ENCODE peak calls at places on chromosomes 16 and 17, in six cellular contexts. I, D, C, F, G and N are unnamed samples.

GRCh38 chr17:1970843-1971384 is 54.2 kb downstream of the RTN4RL1 start:
- DNase-seq in F (no peak), D (no peak), G (no peak), I (no peak), C (no peak), N (no peak)

GRCh38 chr17:50501054-50501453 is 7.2 kb upstream of the MYCBPAP start:
- DNase-seq in I (no peak), G (peak), F (no peak), C (peak), D (no peak), N (no peak)

GRCh38 chr17:12137859-12138258 is 117.2 kb downstream of the MAP2K4 start:
- DNase-seq in I (no peak), F (no peak), D (no peak), G (no peak), C (no peak), N (no peak)

GRCh38 chr17:78378225-78379133 is at the start of gene PGS1:
- DNase-seq in I (peak), F (peak), G (peak), C (peak), D (peak), N (peak)

GRCh38 chr16:68645494-68646388 is 631 bp downstream of the CDH3 start:
- DNase-seq in F (peak), C (no peak), G (no peak), D (peak), I (no peak), N (no peak)

GRCh38 chr16:4004206-4004605 is 112.0 kb downstream of the ADCY9 start:
- DNase-seq in F (no peak), D (no peak), I (no peak), C (no peak), G (no peak), N (no peak)

GRCh38 chr16:11909653-11910551 is 5.9 kb downstream of the GSPT1 start:
- DNase-seq in I (no peak), C (no peak), F (no peak), G (no peak), D (peak), N (no peak)

GRCh38 chr17:3983945-3984484 is 19.8 kb upstream of the ATP2A3 start:
- DNase-seq in D (no peak), F (no peak), I (peak), G (no peak), C (peak), N (no peak)

GRCh38 chr17:70552230-70552981 is 383.1 kb downstream of the KCNJ2 start:
- DNase-seq in I (no peak), D (no peak), G (peak), F (peak), C (peak), N (no peak)

GRCh38 chr17:73142763-73143395 is 21.9 kb upstream of the SSTR2 start:
- DNase-seq in D (no peak), F (no peak), I (no peak), C (peak), G (no peak), N (no peak)

GRCh38 chr17:17462048-17462824 is 14.6 kb upstream of the MED9 start:
- DNase-seq in I (no peak), C (no peak), F (no peak), D (no peak), G (no peak), N (no peak)

GRCh38 chr17:34852614-34853013 is 108.6 kb downstream of the CCT6B start:
- DNase-seq in D (no peak), I (no peak), F (no peak), G (no peak), C (peak), N (no peak)

GRCh38 chr16:7871371-7871770 is 538.7 kb downstream of the RBFOX1 start:
- DNase-seq in F (no peak), D (no peak), G (no peak), I (no peak), C (no peak), N (no peak)

GRCh38 chr17:296382-296781 is 56.2 kb downstream of the RPH3AL start:
- DNase-seq in G (no peak), I (no peak), F (no peak), D (no peak), C (no peak), N (peak)

GRCh38 chr17:6078370-6078950 is 8.3 kb downstream of the WSCD1 start:
- DNase-seq in D (no peak), F (no peak), G (no peak), C (no peak), I (no peak), N (no peak)

GRCh38 chr17:62892870-62893338 is 73.1 kb upstream of the TANC2 start:
- DNase-seq in C (peak), D (no peak), I (peak), G (peak), F (peak), N (no peak)

GRCh38 chr17:6374761-6375312 is 60.1 kb downstream of the AIPL1 start:
- DNase-seq in C (no peak), F (no peak), D (no peak), I (no peak), G (no peak), N (no peak)

GRCh38 chr17:16599537-16599936 is 30.5 kb upstream of the ZNF287 start:
- DNase-seq in F (no peak), I (no peak), D (no peak), G (no peak), C (no peak), N (no peak)

GRCh38 chr16:2043980-2044451 is 3.6 kb downstream of the NTHL1 start:
- DNase-seq in I (no peak), D (no peak), C (peak), F (no peak), G (no peak), N (peak)

GRCh38 chr16:67514382-67514828 is 14.2 kb upstream of the RIPOR1 start:
- DNase-seq in I (peak), G (peak), F (peak), D (peak), C (peak), N (peak)

GRCh38 chr16:82265809-82266208 is 95.8 kb upstream of the MPHOSPH6 start:
- DNase-seq in F (no peak), D (no peak), I (no peak), C (no peak), G (no peak), N (no peak)

GRCh38 chr16:49620158-49620867 is 235.6 kb downstream of the ZNF423 start:
- DNase-seq in F (no peak), C (no peak), D (peak), G (peak), I (peak), N (peak)

GRCh38 chr17:58316260-58316960 is 12.2 kb downstream of the TSPOAP1 start:
- DNase-seq in D (peak), G (no peak), F (no peak), C (no peak), I (no peak), N (peak)

GRCh38 chr17:4527552-4527951 is 27.6 kb downstream of the MYBBP1A start:
- DNase-seq in F (no peak), D (no peak), C (no peak), G (no peak), I (no peak), N (no peak)

GRCh38 chr17:74296548-74296936 is 22.5 kb downstream of the DNAI2 start:
- DNase-seq in G (peak), I (peak), F (peak), D (peak), C (peak), N (peak)
- H3K4me3 ChIP-seq in G (no peak), I (no peak), F (no peak), D (no peak), C (no peak), N (no peak)

DNA sequence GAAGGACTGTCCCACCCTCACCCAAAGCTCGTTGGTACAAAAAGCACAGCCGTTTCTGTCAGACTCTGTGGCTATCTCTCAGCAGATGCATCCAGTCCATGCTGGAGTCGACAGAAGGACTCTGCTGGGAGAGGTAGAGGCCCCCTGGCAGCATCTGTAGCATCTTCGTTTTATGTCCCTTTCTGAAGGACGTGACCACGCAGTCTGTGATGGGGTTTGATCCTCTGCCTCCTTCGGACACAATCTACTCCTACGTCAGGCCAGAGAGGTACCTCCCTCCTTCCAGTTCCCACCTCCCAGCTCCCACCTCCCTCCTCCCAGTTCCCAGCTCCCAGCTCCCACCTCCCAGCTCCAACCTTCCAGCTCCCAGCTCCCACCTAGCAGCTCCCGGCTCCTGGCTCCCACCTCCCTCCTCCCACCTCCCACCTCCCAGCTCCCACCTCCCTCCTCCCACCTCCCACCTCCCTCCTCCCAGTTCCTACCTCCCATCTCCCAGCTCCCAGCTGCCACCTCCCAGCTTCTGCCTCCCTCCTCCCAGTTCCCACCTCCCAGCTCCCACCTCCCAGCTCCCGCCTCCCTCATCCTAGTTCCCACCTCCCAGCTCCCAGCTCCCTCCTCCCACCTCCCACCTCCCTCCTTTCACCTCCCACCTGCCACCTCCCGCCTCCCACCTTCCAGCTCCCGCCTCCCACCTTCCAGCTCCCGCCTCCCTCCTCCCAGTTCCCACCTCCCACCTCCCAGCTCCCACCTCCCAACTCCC is 11.4 kb upstream of the MC1R start:
- DNase-seq in I (no peak), D (no peak), F (no peak), G (no peak), C (no peak), N (no peak)
- H3K4me3 ChIP-seq in I (no peak), D (no peak), F (no peak), G (no peak), C (no peak), N (no peak)

GRCh38 chr16:85901110-85901509 is 2.1 kb downstream of the IRF8 start:
- DNase-seq in C (no peak), I (no peak), F (no peak), G (no peak), D (no peak), N (no peak)

GRCh38 chr16:85899444-85899843 is 482 bp downstream of the IRF8 start:
- DNase-seq in D (no peak), F (no peak), G (no peak), I (no peak), C (no peak), N (no peak)

GRCh38 chr16:85900031-85900792 is 1.2 kb downstream of the IRF8 start:
- DNase-seq in D (no peak), C (no peak), F (no peak), I (no peak), G (no peak), N (no peak)

GRCh38 chr16:85897384-85897783 is 1.6 kb upstream of the IRF8 start:
- DNase-seq in C (no peak), F (no peak), D (no peak), I (no peak), G (no peak), N (no peak)

GRCh38 chr16:85898521-85899442 is at the start of gene IRF8:
- DNase-seq in I (peak), D (no peak), F (peak), G (peak), C (peak), N (peak)
- H3K4me3 ChIP-seq in I (peak), D (peak), F (peak), G (peak), C (peak), N (peak)

GRCh38 chr17:55576237-55576998 is 65.2 kb upstream of the SMIM36 start:
- DNase-seq in I (no peak), C (peak), F (no peak), D (peak), G (peak), N (no peak)
- H3K4me3 ChIP-seq in I (peak), C (peak), F (no peak), D (no peak), G (peak), N (peak)

GRCh38 chr17:39599006-39599664 is 8.6 kb downstream of the NEUROD2 start:
- DNase-seq in F (no peak), I (no peak), C (no peak), G (no peak), D (no peak), N (no peak)
- H3K4me3 ChIP-seq in F (no peak), I (no peak), C (no peak), G (no peak), D (no peak), N (no peak)

DNA sequence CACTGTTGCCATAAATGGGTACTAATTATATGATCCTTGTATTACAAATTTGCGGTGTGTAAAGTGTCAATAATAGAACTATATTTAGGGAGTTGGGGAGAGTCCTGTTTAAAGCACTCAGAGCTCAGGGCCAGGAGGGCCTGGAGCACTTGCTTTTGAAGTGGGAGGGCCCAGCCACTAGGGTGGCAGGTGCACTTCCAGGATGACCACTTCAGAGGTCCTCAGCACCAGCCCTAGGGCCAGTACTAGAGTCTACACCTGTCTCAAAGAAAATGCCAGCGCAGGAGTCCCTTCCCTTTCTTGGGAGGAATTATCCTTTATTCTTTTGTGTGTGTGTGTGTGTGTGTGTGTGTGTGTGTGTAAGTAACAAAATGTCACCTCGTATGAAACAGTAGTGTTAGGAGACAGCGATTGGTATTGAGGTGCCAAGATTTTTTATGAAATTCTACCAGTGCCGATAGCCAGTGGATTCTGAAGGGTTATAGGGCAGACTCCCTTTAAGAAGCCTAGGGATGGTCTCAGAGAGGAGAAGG is 31.9 kb downstream of the MYO18A start:
- DNase-seq in G (no peak), C (peak), F (no peak), I (no peak), D (no peak), N (no peak)
- H3K4me3 ChIP-seq in G (peak), C (peak), F (peak), I (peak), D (peak), N (peak)

GRCh38 chr17:44384281-44384822 is 5.1 kb downstream of the ITGA2B start:
- DNase-seq in C (no peak), I (no peak), D (no peak), G (no peak), F (no peak), N (no peak)
- H3K4me3 ChIP-seq in C (no peak), I (peak), D (no peak), G (no peak), F (no peak), N (peak)